ENCODE peak calls at places on chromosomes 4 and X, in five cellular contexts. X is glomerular endothelial cell, B is fibroblast of lung, J is HFFc6, Q is cardiac fibroblast. Z is an unnamed sample.
A peak's percentile ranks its signal among the peaks of the same experiment; 100 is the strongest.

GRCh38 chr4:183175631-183176232 is 76.7 kb downstream of the WWC2 start:
- DNase-seq in X (no peak), B (no peak), J (peak; percentile 50), Q (peak; percentile 73), Z (peak; percentile 52)

GRCh38 chr4:107219681-107220080 is 183.6 kb upstream of the DKK2 start:
- DNase-seq in X (no peak), B (no peak), J (no peak), Q (no peak), Z (no peak)

GRCh38 chrX:103384672-103385071 is 8.3 kb downstream of the BEX3 start:
- DNase-seq in X (no peak), B (no peak), J (no peak), Q (no peak), Z (no peak)

GRCh38 chr4:14792702-14793227 is 209.5 kb upstream of the CPEB2 start:
- DNase-seq in X (no peak), B (no peak), J (no peak), Q (no peak), Z (no peak)

GRCh38 chr4:159416073-159416472 is 313.2 kb downstream of the RAPGEF2 start:
- DNase-seq in X (no peak), B (no peak), J (no peak), Q (no peak), Z (no peak)

GRCh38 chr4:176538217-176538925 is 218.6 kb downstream of the SPCS3 start:
- DNase-seq in X (peak; percentile 14), B (peak; percentile 93), J (peak; percentile 91), Q (peak; percentile 71), Z (peak; percentile 59)

GRCh38 chr4:5462254-5462835 is 246.0 kb downstream of the EVC2 start:
- DNase-seq in X (no peak), B (no peak), J (no peak), Q (no peak), Z (no peak)

GRCh38 chrX:68830486-68831404 is 1.9 kb downstream of the EFNB1 start:
- DNase-seq in X (no peak), B (no peak), J (no peak), Q (no peak), Z (peak; percentile 2)

GRCh38 chr4:108774809-108775530 is 12.1 kb upstream of the ETNPPL start:
- DNase-seq in X (no peak), B (no peak), J (no peak), Q (no peak), Z (peak; percentile 47)

GRCh38 chrX:41728125-41728524 is 4.1 kb downstream of the GPR82 start:
- DNase-seq in X (no peak), B (no peak), J (no peak), Q (no peak), Z (no peak)

GRCh38 chrX:12771445-12772069 is 19.7 kb upstream of the PRPS2 start:
- DNase-seq in X (no peak), B (peak; percentile 46), J (peak; percentile 2), Q (peak; percentile 58), Z (peak; percentile 70)

GRCh38 chr4:129543299-129543698 is 447.3 kb downstream of the C4orf33 start:
- DNase-seq in X (no peak), B (no peak), J (no peak), Q (no peak), Z (no peak)

GRCh38 chrX:115408736-115409390 is 119.3 kb downstream of the LUZP4 start:
- DNase-seq in X (no peak), B (peak; percentile 11), J (peak; percentile 7), Q (peak; percentile 72), Z (peak; percentile 5)

GRCh38 chrX:40245411-40246140 is 147.8 kb upstream of the BCOR start:
- DNase-seq in X (no peak), B (peak; percentile 58), J (peak; percentile 18), Q (peak; percentile 78), Z (peak; percentile 51)

GRCh38 chr4:16225996-16226815 is at the start of gene TAPT1:
- DNase-seq in X (no peak), B (peak; percentile 53), J (peak; percentile 46), Q (peak; percentile 72), Z (peak; percentile 76)

GRCh38 chr4:14607001-14607400 is 395.3 kb upstream of the CPEB2 start:
- DNase-seq in X (no peak), B (no peak), J (no peak), Q (no peak), Z (no peak)

GRCh38 chrX:72101597-72102037 is 30.1 kb downstream of the RTL5 start:
- DNase-seq in X (no peak), B (no peak), J (no peak), Q (no peak), Z (no peak)

GRCh38 chr4:129583868-129584267 is 487.9 kb downstream of the C4orf33 start:
- DNase-seq in X (no peak), B (peak; percentile 1), J (no peak), Q (peak; percentile 49), Z (no peak)

GRCh38 chrX:40542208-40542607 is 38.6 kb upstream of the ATP6AP2 start:
- DNase-seq in X (no peak), B (no peak), J (no peak), Q (no peak), Z (no peak)

GRCh38 chr4:112348488-112349158 is 51.5 kb downstream of the ALPK1 start:
- DNase-seq in X (no peak), B (peak; percentile 89), J (peak; percentile 90), Q (peak; percentile 80), Z (peak; percentile 27)

GRCh38 chrX:10769696-10770619 is 149.6 kb upstream of the MID1 start:
- DNase-seq in X (no peak), B (peak; percentile 70), J (peak; percentile 4), Q (peak; percentile 41), Z (peak; percentile 11)

GRCh38 chrX:13700380-13700779 is 11.5 kb downstream of the RAB9A start:
- DNase-seq in X (no peak), B (no peak), J (no peak), Q (no peak), Z (no peak)

GRCh38 chr4:92104506-92104905 is 199.3 kb upstream of the GRID2 start:
- DNase-seq in X (no peak), B (peak; percentile 2), J (no peak), Q (peak; percentile 26), Z (no peak)

GRCh38 chr4:1910643-1911042 is 39.5 kb downstream of the NSD2 start:
- DNase-seq in X (no peak), B (peak; percentile 77), J (peak; percentile 40), Q (peak; percentile 80), Z (peak; percentile 78)

GRCh38 chr4:74933562-74934015 is 673 bp downstream of the PARM1 start:
- DNase-seq in X (no peak), B (peak; percentile 6), J (no peak), Q (no peak), Z (peak; percentile 10)

GRCh38 chr4:39068907-39069306 is 6.9 kb downstream of the KLHL5 start:
- DNase-seq in X (no peak), B (no peak), J (no peak), Q (no peak), Z (peak; percentile 51)

GRCh38 chr4:112510191-112510467 is 5.9 kb downstream of the NEUROG2 start:
- DNase-seq in X (no peak), B (no peak), J (no peak), Q (no peak), Z (no peak)

GRCh38 chr4:110087116-110087708 is 111.2 kb downstream of the ELOVL6 start:
- DNase-seq in X (peak; percentile 88), B (peak; percentile 84), J (peak; percentile 80), Q (peak; percentile 88), Z (peak; percentile 93)

GRCh38 chrX:150446995-150447394 is 83.9 kb downstream of the MAMLD1 start:
- DNase-seq in X (no peak), B (peak; percentile 24), J (no peak), Q (peak; percentile 5), Z (peak; percentile 57)

GRCh38 chrX:72539822-72540221 is 32.8 kb downstream of the HDAC8 start:
- DNase-seq in X (no peak), B (no peak), J (no peak), Q (no peak), Z (no peak)

GRCh38 chrX:30786374-30786773 is 102.7 kb downstream of the TAB3 start:
- DNase-seq in X (no peak), B (no peak), J (no peak), Q (no peak), Z (no peak)

GRCh38 chrX:71622347-71623104 is 4.2 kb upstream of the CXCR3 start:
- DNase-seq in X (no peak), B (peak; percentile 66), J (no peak), Q (peak; percentile 87), Z (peak; percentile 75)

GRCh38 chr4:30386266-30386895 is 333.8 kb upstream of the PCDH7 start:
- DNase-seq in X (no peak), B (peak; percentile 66), J (no peak), Q (peak; percentile 8), Z (no peak)

GRCh38 chr4:65646136-65646535 is 24.2 kb downstream of the EPHA5 start:
- DNase-seq in X (no peak), B (no peak), J (no peak), Q (no peak), Z (no peak)

GRCh38 chrX:119147486-119147885 is 19.9 kb upstream of the KIAA1210 start:
- DNase-seq in X (no peak), B (no peak), J (no peak), Q (no peak), Z (no peak)

GRCh38 chr4:112853662-112854256 is 195.7 kb upstream of the ANK2 start:
- DNase-seq in X (no peak), B (peak; percentile 18), J (no peak), Q (peak; percentile 29), Z (peak; percentile 4)

GRCh38 chr4:52983563-52984303 is 121.6 kb downstream of the RASL11B start:
- DNase-seq in X (peak; percentile 51), B (peak; percentile 76), J (peak; percentile 62), Q (peak; percentile 75), Z (peak; percentile 80)

Z was measured in dermis blood vessel endothelial cell.